ENCODE peak calls at places on chromosomes 2 and 18, in four cellular contexts. R, Q, D and G are unnamed samples.

GRCh38 chr2:20590704-20591515 is 60.0 kb downstream of the HS1BP3 start:
- DNase-seq in D (no peak), Q (no peak), R (no peak), G (no peak)

GRCh38 chr18:48222118-48222517 is 187.1 kb downstream of the ZBTB7C start:
- DNase-seq in R (peak), D (no peak), Q (peak), G (no peak)

GRCh38 chr18:34223164-34223892 is 1.4 kb downstream of the NOL4 start:
- DNase-seq in R (no peak), D (no peak), Q (no peak), G (no peak)

GRCh38 chr2:238985931-238986446 is 138.1 kb downstream of the TWIST2 start:
- DNase-seq in R (no peak), D (no peak), Q (no peak), G (no peak)

GRCh38 chr2:128450211-128451015 is 131.7 kb upstream of the HS6ST1 start:
- DNase-seq in Q (no peak), D (no peak), R (no peak), G (no peak)

GRCh38 chr2:168455692-168456525 is at the start of gene CERS6:
- DNase-seq in Q (peak), D (peak), R (peak), G (peak)

GRCh38 chr2:191677091-191677645 is 768 bp upstream of the NABP1 start:
- DNase-seq in Q (no peak), D (no peak), R (no peak), G (no peak)

GRCh38 chr2:221551864-221552263 is 20.2 kb downstream of the EPHA4 start:
- DNase-seq in D (no peak), Q (no peak), R (no peak), G (no peak)

GRCh38 chr2:226030369-226031077 is 631.0 kb downstream of the NYAP2 start:
- DNase-seq in D (no peak), R (no peak), Q (no peak), G (no peak)

GRCh38 chr2:22817197-22817596 is 567.8 kb upstream of the KLHL29 start:
- DNase-seq in Q (no peak), R (peak), D (no peak), G (no peak)

GRCh38 chr2:129798301-129798581 is 181.2 kb upstream of the RAB6C start:
- DNase-seq in D (no peak), Q (no peak), R (no peak), G (no peak)

GRCh38 chr2:56211048-56211447 is 27.3 kb downstream of the CCDC85A start:
- DNase-seq in R (no peak), D (no peak), Q (no peak), G (no peak)

GRCh38 chr2:160367887-160368286 is 125.7 kb downstream of the RBMS1 start:
- DNase-seq in Q (peak), R (no peak), D (no peak), G (no peak)

GRCh38 chr2:234463626-234464290 is 33.1 kb downstream of the ARL4C start:
- DNase-seq in R (no peak), D (no peak), Q (no peak), G (no peak)

DNA sequence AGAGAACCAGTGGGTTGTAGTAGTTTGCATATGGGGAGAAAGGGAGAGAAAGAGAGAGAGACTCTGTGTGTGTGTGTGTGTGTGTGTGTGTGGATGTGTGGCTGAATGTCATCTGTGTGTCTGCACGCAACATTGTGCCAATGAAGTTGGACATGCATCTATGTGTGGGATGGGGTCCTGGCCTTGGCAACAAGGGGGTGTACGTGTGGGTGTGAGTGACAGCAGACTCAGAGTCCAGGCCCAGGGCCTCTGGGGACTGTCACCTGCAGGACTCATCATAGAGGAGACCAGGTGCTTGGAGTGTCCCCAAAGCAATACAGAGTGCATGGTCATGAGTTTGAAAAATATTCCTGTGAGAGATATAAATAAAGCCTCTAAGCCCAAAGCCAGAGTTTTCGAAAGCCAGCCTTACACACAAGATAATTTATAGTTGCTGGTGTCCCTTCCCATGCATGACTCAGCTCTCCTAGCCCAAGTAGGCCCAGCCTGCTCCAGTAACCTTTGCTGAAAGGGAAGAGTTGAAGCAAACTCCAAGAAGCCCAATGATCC is 59.9 kb downstream of the TNP1 start:
- DNase-seq in D (no peak), Q (no peak), R (no peak), G (no peak)
- TF ChIP-seq POLR2AphosphoS5 in D (no peak), Q (no peak), R (no peak), G (no peak)

GRCh38 chr2:237726401-237726830 is 72.2 kb upstream of the RBM44 start:
- DNase-seq in D (no peak), Q (no peak), R (peak), G (no peak)
- TF ChIP-seq POLR2AphosphoS5 in D (no peak), Q (no peak), R (no peak), G (no peak)

GRCh38 chr2:39497077-39497867 is 60.2 kb upstream of the MAP4K3 start:
- DNase-seq in Q (no peak), R (no peak), D (no peak), G (no peak)
- TF ChIP-seq POLR2AphosphoS5 in Q (no peak), R (no peak), D (no peak), G (no peak)

GRCh38 chr18:8501044-8501443 is 108.2 kb upstream of the RAB12 start:
- DNase-seq in D (no peak), Q (no peak), R (no peak), G (no peak)
- TF ChIP-seq POLR2AphosphoS5 in D (no peak), Q (no peak), R (no peak), G (no peak)

GRCh38 chr18:72700961-72701710 is 157.0 kb upstream of the CBLN2 start:
- DNase-seq in D (no peak), R (no peak), Q (no peak), G (no peak)
- TF ChIP-seq POLR2AphosphoS5 in D (no peak), R (no peak), Q (no peak), G (no peak)

GRCh38 chr2:10813085-10813748 is 632 bp upstream of the PDIA6 start:
- DNase-seq in D (no peak), Q (no peak), R (no peak), G (no peak)

GRCh38 chr2:10811552-10811951 is 1.0 kb downstream of the PDIA6 start:
- DNase-seq in D (no peak), Q (no peak), R (no peak), G (no peak)

GRCh38 chr2:10810175-10811161 is 2.1 kb downstream of the PDIA6 start:
- DNase-seq in Q (peak), D (no peak), R (no peak), G (no peak)

GRCh38 chr2:10814142-10814541 is 1.6 kb upstream of the PDIA6 start:
- DNase-seq in Q (no peak), D (no peak), R (no peak), G (no peak)

GRCh38 chr2:10812362-10813084 is at the start of gene PDIA6:
- DNase-seq in Q (peak), R (peak), D (peak), G (peak)
- TF ChIP-seq POLR2AphosphoS5 in Q (no peak), R (peak), D (no peak), G (peak)

DNA sequence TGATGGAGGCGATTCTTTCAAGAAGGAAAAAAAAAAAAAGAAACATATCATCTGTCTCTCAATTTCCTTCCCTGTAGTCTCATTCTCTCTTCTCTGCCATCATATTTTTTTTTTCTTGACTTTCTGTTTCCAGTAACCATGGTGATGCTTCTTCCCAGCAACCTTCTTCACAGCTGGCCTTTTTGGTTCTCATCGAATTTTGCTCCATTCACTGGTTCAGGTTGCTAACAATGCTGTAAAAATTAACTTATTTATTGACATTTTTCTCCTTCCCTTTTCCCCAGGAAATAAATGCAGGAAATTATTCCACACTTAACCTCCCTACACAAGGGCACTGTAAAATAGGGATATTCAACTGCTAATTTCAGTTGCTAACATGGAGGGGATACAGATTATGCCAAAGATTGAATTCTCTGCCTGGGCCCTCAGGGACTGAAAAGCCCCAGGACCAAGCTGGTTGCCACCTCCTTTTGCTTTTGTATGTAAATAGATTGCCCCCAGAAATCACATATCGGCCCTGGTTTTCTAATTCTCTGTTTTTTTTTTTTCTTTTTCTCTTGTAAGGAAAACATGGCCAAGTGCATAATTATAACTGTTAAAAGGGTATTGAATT is 154.7 kb downstream of the MAP2 start:
- DNase-seq in R (no peak), D (no peak), Q (no peak), G (no peak)
- TF ChIP-seq POLR2AphosphoS5 in R (no peak), D (no peak), Q (no peak), G (no peak)

GRCh38 chr2:98833917-98834263 is 102.1 kb downstream of the CRACDL start:
- DNase-seq in R (no peak), Q (no peak), D (no peak), G (no peak)
- TF ChIP-seq POLR2AphosphoS5 in R (no peak), Q (no peak), D (no peak), G (no peak)

DNA sequence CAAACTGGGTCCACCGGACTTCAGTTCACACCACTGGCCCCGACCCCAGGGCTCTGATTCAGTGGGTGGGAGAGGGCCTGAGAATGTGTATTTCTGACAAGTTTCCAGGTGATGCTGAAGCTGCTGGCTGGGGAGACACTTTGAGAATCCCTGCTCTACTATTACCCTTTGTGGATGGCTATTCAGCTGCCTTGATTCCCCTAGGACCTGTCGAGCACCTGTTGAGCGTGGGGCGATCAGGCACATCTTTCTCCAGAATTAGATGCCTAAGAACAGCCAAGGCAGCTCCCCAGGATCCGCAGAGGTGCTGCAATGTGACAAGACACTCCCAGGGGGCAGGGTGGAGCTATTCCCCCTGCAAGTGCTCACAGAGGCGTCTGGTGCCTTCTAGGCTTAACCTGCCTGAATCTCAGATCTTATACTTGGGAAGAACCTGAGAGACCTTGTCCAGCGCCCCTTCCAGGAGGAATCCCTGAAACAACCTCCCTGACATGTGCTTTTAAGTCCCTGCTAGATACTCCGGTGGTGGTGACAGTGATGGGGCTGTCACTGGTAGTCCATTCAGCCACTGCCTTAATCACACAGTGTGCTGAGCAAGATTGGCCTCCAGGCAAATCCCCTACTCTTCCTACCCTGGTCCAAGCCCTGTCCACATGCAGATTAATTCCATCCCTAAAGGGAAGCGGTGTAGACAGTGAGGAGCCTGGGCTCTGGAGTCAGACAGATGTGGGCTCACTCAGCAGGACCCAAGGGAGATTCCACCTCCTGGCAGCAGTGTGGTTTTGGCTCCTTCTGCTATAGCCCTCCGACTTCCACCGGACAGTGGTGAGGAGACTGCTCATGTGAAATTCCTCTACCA is 43.4 kb upstream of the OTOF start:
- DNase-seq in R (no peak), Q (no peak), D (peak), G (no peak)
- TF ChIP-seq POLR2AphosphoS5 in R (no peak), Q (no peak), D (no peak), G (no peak)